ENCODE peak calls at places on chromosomes 7 and 10, in eight cellular contexts. One of them, this sample, is unnamed.

GRCh38 chr10:24844742-24845141 is 107.7 kb downstream of the PRTFDC1 start:
- DNase-seq in epithelial cell of proximal tubule: no peak
- DNase-seq in stimulated activated effector memory CD8-positive, alpha-beta T cell treated with anti-CD3 and anti-CD28 coated beads, Interleukin-12 subunit alpha, Interleukin-12 subunit beta, amount 100 ng/mL, for 72 hours: no peak
- DNase-seq in M059J: no peak
- DNase-seq in HCEC 1CT: no peak
- DNase-seq in NCI-H446 treated with DMSO at 0.1 percent for 48 hours: no peak
- DNase-seq in left colon: no peak
- DNase-seq in activated CD4-positive, alpha-beta memory T cell treated with anti-CD3 and anti-CD28 coated beads for 36 hours: no peak
- DNase-seq in this sample: no peak

GRCh38 chr7:41472427-41473125 is 230.3 kb downstream of the INHBA start:
- DNase-seq in epithelial cell of proximal tubule: no peak
- DNase-seq in stimulated activated effector memory CD8-positive, alpha-beta T cell treated with anti-CD3 and anti-CD28 coated beads, Interleukin-12 subunit alpha, Interleukin-12 subunit beta, amount 100 ng/mL, for 72 hours: no peak
- DNase-seq in M059J: peak
- DNase-seq in HCEC 1CT: peak
- DNase-seq in NCI-H446 treated with DMSO at 0.1 percent for 48 hours: no peak
- DNase-seq in left colon: no peak
- DNase-seq in activated CD4-positive, alpha-beta memory T cell treated with anti-CD3 and anti-CD28 coated beads for 36 hours: no peak
- DNase-seq in this sample: no peak

GRCh38 chr7:114100810-114101209 is 182.0 kb upstream of the PPP1R3A start:
- DNase-seq in epithelial cell of proximal tubule: no peak
- DNase-seq in stimulated activated effector memory CD8-positive, alpha-beta T cell treated with anti-CD3 and anti-CD28 coated beads, Interleukin-12 subunit alpha, Interleukin-12 subunit beta, amount 100 ng/mL, for 72 hours: no peak
- DNase-seq in M059J: no peak
- DNase-seq in HCEC 1CT: no peak
- DNase-seq in NCI-H446 treated with DMSO at 0.1 percent for 48 hours: no peak
- DNase-seq in left colon: no peak
- DNase-seq in activated CD4-positive, alpha-beta memory T cell treated with anti-CD3 and anti-CD28 coated beads for 36 hours: no peak
- DNase-seq in this sample: no peak

GRCh38 chr10:13483073-13483472 is 45.7 kb downstream of the BEND7 start:
- DNase-seq in epithelial cell of proximal tubule: peak
- DNase-seq in stimulated activated effector memory CD8-positive, alpha-beta T cell treated with anti-CD3 and anti-CD28 coated beads, Interleukin-12 subunit alpha, Interleukin-12 subunit beta, amount 100 ng/mL, for 72 hours: no peak
- DNase-seq in M059J: no peak
- DNase-seq in HCEC 1CT: no peak
- DNase-seq in NCI-H446 treated with DMSO at 0.1 percent for 48 hours: no peak
- DNase-seq in left colon: no peak
- DNase-seq in activated CD4-positive, alpha-beta memory T cell treated with anti-CD3 and anti-CD28 coated beads for 36 hours: no peak
- DNase-seq in this sample: no peak

GRCh38 chr7:96084880-96085551 is 236.9 kb downstream of the SLC25A13 start:
- DNase-seq in epithelial cell of proximal tubule: peak
- DNase-seq in stimulated activated effector memory CD8-positive, alpha-beta T cell treated with anti-CD3 and anti-CD28 coated beads, Interleukin-12 subunit alpha, Interleukin-12 subunit beta, amount 100 ng/mL, for 72 hours: no peak
- DNase-seq in M059J: peak
- DNase-seq in HCEC 1CT: peak
- DNase-seq in NCI-H446 treated with DMSO at 0.1 percent for 48 hours: no peak
- DNase-seq in left colon: no peak
- DNase-seq in activated CD4-positive, alpha-beta memory T cell treated with anti-CD3 and anti-CD28 coated beads for 36 hours: no peak
- DNase-seq in this sample: no peak

GRCh38 chr10:125795111-125795510 is 19.5 kb upstream of the MMP21 start:
- DNase-seq in epithelial cell of proximal tubule: no peak
- DNase-seq in stimulated activated effector memory CD8-positive, alpha-beta T cell treated with anti-CD3 and anti-CD28 coated beads, Interleukin-12 subunit alpha, Interleukin-12 subunit beta, amount 100 ng/mL, for 72 hours: no peak
- DNase-seq in M059J: no peak
- DNase-seq in HCEC 1CT: no peak
- DNase-seq in NCI-H446 treated with DMSO at 0.1 percent for 48 hours: no peak
- DNase-seq in left colon: no peak
- DNase-seq in activated CD4-positive, alpha-beta memory T cell treated with anti-CD3 and anti-CD28 coated beads for 36 hours: no peak
- DNase-seq in this sample: no peak

GRCh38 chr7:2530076-2530967 is 10.7 kb downstream of the LFNG start:
- DNase-seq in epithelial cell of proximal tubule: no peak
- DNase-seq in stimulated activated effector memory CD8-positive, alpha-beta T cell treated with anti-CD3 and anti-CD28 coated beads, Interleukin-12 subunit alpha, Interleukin-12 subunit beta, amount 100 ng/mL, for 72 hours: peak
- DNase-seq in M059J: peak
- DNase-seq in HCEC 1CT: no peak
- DNase-seq in NCI-H446 treated with DMSO at 0.1 percent for 48 hours: no peak
- DNase-seq in left colon: peak
- DNase-seq in activated CD4-positive, alpha-beta memory T cell treated with anti-CD3 and anti-CD28 coated beads for 36 hours: peak
- DNase-seq in this sample: peak

GRCh38 chr7:13829914-13830603 is 159.4 kb downstream of the ETV1 start:
- DNase-seq in epithelial cell of proximal tubule: no peak
- DNase-seq in stimulated activated effector memory CD8-positive, alpha-beta T cell treated with anti-CD3 and anti-CD28 coated beads, Interleukin-12 subunit alpha, Interleukin-12 subunit beta, amount 100 ng/mL, for 72 hours: no peak
- DNase-seq in M059J: peak
- DNase-seq in HCEC 1CT: peak
- DNase-seq in NCI-H446 treated with DMSO at 0.1 percent for 48 hours: no peak
- DNase-seq in left colon: no peak
- DNase-seq in activated CD4-positive, alpha-beta memory T cell treated with anti-CD3 and anti-CD28 coated beads for 36 hours: no peak
- DNase-seq in this sample: no peak

GRCh38 chr10:127922675-127923366 is 15.9 kb downstream of the PTPRE start:
- DNase-seq in epithelial cell of proximal tubule: peak
- DNase-seq in stimulated activated effector memory CD8-positive, alpha-beta T cell treated with anti-CD3 and anti-CD28 coated beads, Interleukin-12 subunit alpha, Interleukin-12 subunit beta, amount 100 ng/mL, for 72 hours: no peak
- DNase-seq in M059J: peak
- DNase-seq in HCEC 1CT: no peak
- DNase-seq in NCI-H446 treated with DMSO at 0.1 percent for 48 hours: no peak
- DNase-seq in left colon: no peak
- DNase-seq in activated CD4-positive, alpha-beta memory T cell treated with anti-CD3 and anti-CD28 coated beads for 36 hours: no peak
- DNase-seq in this sample: no peak

GRCh38 chr10:123797813-123798212 is 93.8 kb downstream of the CPXM2 start:
- DNase-seq in epithelial cell of proximal tubule: no peak
- DNase-seq in stimulated activated effector memory CD8-positive, alpha-beta T cell treated with anti-CD3 and anti-CD28 coated beads, Interleukin-12 subunit alpha, Interleukin-12 subunit beta, amount 100 ng/mL, for 72 hours: no peak
- DNase-seq in M059J: no peak
- DNase-seq in HCEC 1CT: no peak
- DNase-seq in NCI-H446 treated with DMSO at 0.1 percent for 48 hours: no peak
- DNase-seq in left colon: no peak
- DNase-seq in activated CD4-positive, alpha-beta memory T cell treated with anti-CD3 and anti-CD28 coated beads for 36 hours: no peak
- DNase-seq in this sample: no peak

GRCh38 chr10:132110091-132110490 is 44.3 kb downstream of the JAKMIP3 start:
- DNase-seq in epithelial cell of proximal tubule: no peak
- DNase-seq in stimulated activated effector memory CD8-positive, alpha-beta T cell treated with anti-CD3 and anti-CD28 coated beads, Interleukin-12 subunit alpha, Interleukin-12 subunit beta, amount 100 ng/mL, for 72 hours: no peak
- DNase-seq in M059J: no peak
- DNase-seq in HCEC 1CT: no peak
- DNase-seq in NCI-H446 treated with DMSO at 0.1 percent for 48 hours: no peak
- DNase-seq in left colon: no peak
- DNase-seq in activated CD4-positive, alpha-beta memory T cell treated with anti-CD3 and anti-CD28 coated beads for 36 hours: no peak
- DNase-seq in this sample: no peak

GRCh38 chr10:21065621-21066248 is 168.6 kb upstream of the NEBL start:
- DNase-seq in epithelial cell of proximal tubule: no peak
- DNase-seq in stimulated activated effector memory CD8-positive, alpha-beta T cell treated with anti-CD3 and anti-CD28 coated beads, Interleukin-12 subunit alpha, Interleukin-12 subunit beta, amount 100 ng/mL, for 72 hours: no peak
- DNase-seq in M059J: no peak
- DNase-seq in HCEC 1CT: no peak
- DNase-seq in NCI-H446 treated with DMSO at 0.1 percent for 48 hours: no peak
- DNase-seq in left colon: no peak
- DNase-seq in activated CD4-positive, alpha-beta memory T cell treated with anti-CD3 and anti-CD28 coated beads for 36 hours: no peak
- DNase-seq in this sample: no peak

GRCh38 chr10:88810196-88810961 is 7.8 kb downstream of the LIPM start:
- DNase-seq in epithelial cell of proximal tubule: no peak
- DNase-seq in stimulated activated effector memory CD8-positive, alpha-beta T cell treated with anti-CD3 and anti-CD28 coated beads, Interleukin-12 subunit alpha, Interleukin-12 subunit beta, amount 100 ng/mL, for 72 hours: no peak
- DNase-seq in M059J: peak
- DNase-seq in HCEC 1CT: peak
- DNase-seq in NCI-H446 treated with DMSO at 0.1 percent for 48 hours: no peak
- DNase-seq in left colon: peak
- DNase-seq in activated CD4-positive, alpha-beta memory T cell treated with anti-CD3 and anti-CD28 coated beads for 36 hours: peak
- DNase-seq in this sample: peak

GRCh38 chr10:115801987-115802386 is 471.0 kb downstream of the GFRA1 start:
- DNase-seq in epithelial cell of proximal tubule: no peak
- DNase-seq in stimulated activated effector memory CD8-positive, alpha-beta T cell treated with anti-CD3 and anti-CD28 coated beads, Interleukin-12 subunit alpha, Interleukin-12 subunit beta, amount 100 ng/mL, for 72 hours: no peak
- DNase-seq in M059J: peak
- DNase-seq in HCEC 1CT: peak
- DNase-seq in NCI-H446 treated with DMSO at 0.1 percent for 48 hours: no peak
- DNase-seq in left colon: no peak
- DNase-seq in activated CD4-positive, alpha-beta memory T cell treated with anti-CD3 and anti-CD28 coated beads for 36 hours: no peak
- DNase-seq in this sample: no peak

GRCh38 chr7:74220229-74220628 is 10.4 kb downstream of the LAT2 start:
- DNase-seq in epithelial cell of proximal tubule: no peak
- DNase-seq in stimulated activated effector memory CD8-positive, alpha-beta T cell treated with anti-CD3 and anti-CD28 coated beads, Interleukin-12 subunit alpha, Interleukin-12 subunit beta, amount 100 ng/mL, for 72 hours: no peak
- DNase-seq in M059J: no peak
- DNase-seq in HCEC 1CT: no peak
- DNase-seq in NCI-H446 treated with DMSO at 0.1 percent for 48 hours: no peak
- DNase-seq in left colon: no peak
- DNase-seq in activated CD4-positive, alpha-beta memory T cell treated with anti-CD3 and anti-CD28 coated beads for 36 hours: no peak
- DNase-seq in this sample: no peak

GRCh38 chr10:132688580-132689420 is 97.1 kb downstream of the NKX6-2 start:
- DNase-seq in epithelial cell of proximal tubule: no peak
- DNase-seq in stimulated activated effector memory CD8-positive, alpha-beta T cell treated with anti-CD3 and anti-CD28 coated beads, Interleukin-12 subunit alpha, Interleukin-12 subunit beta, amount 100 ng/mL, for 72 hours: no peak
- DNase-seq in M059J: no peak
- DNase-seq in HCEC 1CT: no peak
- DNase-seq in NCI-H446 treated with DMSO at 0.1 percent for 48 hours: no peak
- DNase-seq in left colon: no peak
- DNase-seq in activated CD4-positive, alpha-beta memory T cell treated with anti-CD3 and anti-CD28 coated beads for 36 hours: no peak
- DNase-seq in this sample: no peak

GRCh38 chr7:81120803-81121202 is 202.0 kb upstream of the SEMA3C start:
- DNase-seq in epithelial cell of proximal tubule: no peak
- DNase-seq in stimulated activated effector memory CD8-positive, alpha-beta T cell treated with anti-CD3 and anti-CD28 coated beads, Interleukin-12 subunit alpha, Interleukin-12 subunit beta, amount 100 ng/mL, for 72 hours: no peak
- DNase-seq in M059J: no peak
- DNase-seq in HCEC 1CT: no peak
- DNase-seq in NCI-H446 treated with DMSO at 0.1 percent for 48 hours: no peak
- DNase-seq in left colon: no peak
- DNase-seq in activated CD4-positive, alpha-beta memory T cell treated with anti-CD3 and anti-CD28 coated beads for 36 hours: no peak
- DNase-seq in this sample: no peak

GRCh38 chr10:43584051-43584450 is 9.6 kb upstream of the ZNF239 start:
- DNase-seq in epithelial cell of proximal tubule: no peak
- DNase-seq in stimulated activated effector memory CD8-positive, alpha-beta T cell treated with anti-CD3 and anti-CD28 coated beads, Interleukin-12 subunit alpha, Interleukin-12 subunit beta, amount 100 ng/mL, for 72 hours: no peak
- DNase-seq in M059J: no peak
- DNase-seq in HCEC 1CT: no peak
- DNase-seq in NCI-H446 treated with DMSO at 0.1 percent for 48 hours: no peak
- DNase-seq in left colon: no peak
- DNase-seq in activated CD4-positive, alpha-beta memory T cell treated with anti-CD3 and anti-CD28 coated beads for 36 hours: no peak
- DNase-seq in this sample: no peak

GRCh38 chr10:124703778-124704427 is 40.3 kb downstream of the FAM53B start:
- DNase-seq in epithelial cell of proximal tubule: no peak
- DNase-seq in stimulated activated effector memory CD8-positive, alpha-beta T cell treated with anti-CD3 and anti-CD28 coated beads, Interleukin-12 subunit alpha, Interleukin-12 subunit beta, amount 100 ng/mL, for 72 hours: no peak
- DNase-seq in M059J: no peak
- DNase-seq in HCEC 1CT: no peak
- DNase-seq in NCI-H446 treated with DMSO at 0.1 percent for 48 hours: no peak
- DNase-seq in left colon: peak
- DNase-seq in activated CD4-positive, alpha-beta memory T cell treated with anti-CD3 and anti-CD28 coated beads for 36 hours: no peak
- DNase-seq in this sample: no peak

GRCh38 chr10:26311383-26311940 is 94.9 kb downstream of the GAD2 start:
- DNase-seq in epithelial cell of proximal tubule: no peak
- DNase-seq in stimulated activated effector memory CD8-positive, alpha-beta T cell treated with anti-CD3 and anti-CD28 coated beads, Interleukin-12 subunit alpha, Interleukin-12 subunit beta, amount 100 ng/mL, for 72 hours: no peak
- DNase-seq in M059J: no peak
- DNase-seq in HCEC 1CT: no peak
- DNase-seq in NCI-H446 treated with DMSO at 0.1 percent for 48 hours: no peak
- DNase-seq in left colon: no peak
- DNase-seq in activated CD4-positive, alpha-beta memory T cell treated with anti-CD3 and anti-CD28 coated beads for 36 hours: no peak
- DNase-seq in this sample: no peak

GRCh38 chr10:23088609-23089008 is 6.8 kb upstream of the MSRB2 start:
- DNase-seq in epithelial cell of proximal tubule: no peak
- DNase-seq in stimulated activated effector memory CD8-positive, alpha-beta T cell treated with anti-CD3 and anti-CD28 coated beads, Interleukin-12 subunit alpha, Interleukin-12 subunit beta, amount 100 ng/mL, for 72 hours: no peak
- DNase-seq in M059J: no peak
- DNase-seq in HCEC 1CT: peak
- DNase-seq in NCI-H446 treated with DMSO at 0.1 percent for 48 hours: no peak
- DNase-seq in left colon: no peak
- DNase-seq in activated CD4-positive, alpha-beta memory T cell treated with anti-CD3 and anti-CD28 coated beads for 36 hours: no peak
- DNase-seq in this sample: no peak

GRCh38 chr7:92740713-92741126 is 95.7 kb downstream of the CDK6 start:
- DNase-seq in epithelial cell of proximal tubule: peak
- DNase-seq in stimulated activated effector memory CD8-positive, alpha-beta T cell treated with anti-CD3 and anti-CD28 coated beads, Interleukin-12 subunit alpha, Interleukin-12 subunit beta, amount 100 ng/mL, for 72 hours: no peak
- DNase-seq in M059J: peak
- DNase-seq in HCEC 1CT: peak
- DNase-seq in NCI-H446 treated with DMSO at 0.1 percent for 48 hours: no peak
- DNase-seq in left colon: no peak
- DNase-seq in activated CD4-positive, alpha-beta memory T cell treated with anti-CD3 and anti-CD28 coated beads for 36 hours: no peak
- DNase-seq in this sample: no peak

GRCh38 chr10:70482982-70483760 is 4.6 kb downstream of the PALD1 start:
- DNase-seq in epithelial cell of proximal tubule: no peak
- DNase-seq in stimulated activated effector memory CD8-positive, alpha-beta T cell treated with anti-CD3 and anti-CD28 coated beads, Interleukin-12 subunit alpha, Interleukin-12 subunit beta, amount 100 ng/mL, for 72 hours: no peak
- DNase-seq in M059J: no peak
- DNase-seq in HCEC 1CT: no peak
- DNase-seq in NCI-H446 treated with DMSO at 0.1 percent for 48 hours: no peak
- DNase-seq in left colon: no peak
- DNase-seq in activated CD4-positive, alpha-beta memory T cell treated with anti-CD3 and anti-CD28 coated beads for 36 hours: no peak
- DNase-seq in this sample: no peak

GRCh38 chr7:28958235-28958945 is at the start of gene TRIL:
- DNase-seq in epithelial cell of proximal tubule: no peak
- DNase-seq in stimulated activated effector memory CD8-positive, alpha-beta T cell treated with anti-CD3 and anti-CD28 coated beads, Interleukin-12 subunit alpha, Interleukin-12 subunit beta, amount 100 ng/mL, for 72 hours: no peak
- DNase-seq in M059J: peak
- DNase-seq in HCEC 1CT: peak
- DNase-seq in NCI-H446 treated with DMSO at 0.1 percent for 48 hours: no peak
- DNase-seq in left colon: peak
- DNase-seq in activated CD4-positive, alpha-beta memory T cell treated with anti-CD3 and anti-CD28 coated beads for 36 hours: peak
- DNase-seq in this sample: no peak

GRCh38 chr7:44693641-44694313 is 54.9 kb upstream of the ZMIZ2 start:
- DNase-seq in epithelial cell of proximal tubule: no peak
- DNase-seq in stimulated activated effector memory CD8-positive, alpha-beta T cell treated with anti-CD3 and anti-CD28 coated beads, Interleukin-12 subunit alpha, Interleukin-12 subunit beta, amount 100 ng/mL, for 72 hours: no peak
- DNase-seq in M059J: peak
- DNase-seq in HCEC 1CT: peak
- DNase-seq in NCI-H446 treated with DMSO at 0.1 percent for 48 hours: no peak
- DNase-seq in left colon: no peak
- DNase-seq in activated CD4-positive, alpha-beta memory T cell treated with anti-CD3 and anti-CD28 coated beads for 36 hours: no peak
- DNase-seq in this sample: no peak

This sample was measured in effector CD4-positive, alpha-beta T cell.